ENCODE peak calls at places on chromosomes 11 and 22, in ten cellular contexts. One of them, this sample, is unnamed. For H3K27me3, the result is how much of the 10 kb centered on the place peaks cover.

GRCh38 chr11:30585892-30586250 is 282 bp downstream of the MPPED2 start:
- DNase-seq in brain microvascular endothelial cell: no peak
- DNase-seq in fibroblast of lung: no peak
- DNase-seq in lower lobe of right lung: peak
- DNase-seq in thoracic aorta: no peak
- DNase-seq in heart right ventricle: peak
- DNase-seq in body of pancreas: peak
- DNase-seq in GM23338: peak
- DNase-seq in psoas muscle: peak
- DNase-seq in hepatocyte: peak
- DNase-seq in this sample: no peak

GRCh38 chr11:61022311-61023085 is 51.0 kb downstream of the CD6 start:
- DNase-seq in brain microvascular endothelial cell: no peak
- DNase-seq in fibroblast of lung: no peak
- DNase-seq in lower lobe of right lung: no peak
- DNase-seq in thoracic aorta: no peak
- DNase-seq in heart right ventricle: no peak
- DNase-seq in body of pancreas: no peak
- DNase-seq in GM23338: no peak
- DNase-seq in psoas muscle: no peak
- DNase-seq in hepatocyte: no peak
- DNase-seq in this sample: no peak

GRCh38 chr11:86180415-86180814 is 64.1 kb upstream of the EED start:
- DNase-seq in brain microvascular endothelial cell: no peak
- DNase-seq in fibroblast of lung: no peak
- DNase-seq in lower lobe of right lung: no peak
- DNase-seq in thoracic aorta: no peak
- DNase-seq in heart right ventricle: no peak
- DNase-seq in body of pancreas: no peak
- DNase-seq in GM23338: no peak
- DNase-seq in psoas muscle: no peak
- DNase-seq in hepatocyte: no peak
- DNase-seq in this sample: no peak

GRCh38 chr11:61023086-61024035 is 51.9 kb downstream of the CD6 start:
- DNase-seq in brain microvascular endothelial cell: no peak
- DNase-seq in fibroblast of lung: no peak
- DNase-seq in lower lobe of right lung: no peak
- DNase-seq in thoracic aorta: no peak
- DNase-seq in heart right ventricle: no peak
- DNase-seq in body of pancreas: no peak
- DNase-seq in GM23338: no peak
- DNase-seq in psoas muscle: no peak
- DNase-seq in hepatocyte: no peak
- DNase-seq in this sample: no peak

GRCh38 chr11:7089328-7090251 is 792 bp downstream of the RBMXL2 start:
- DNase-seq in brain microvascular endothelial cell: no peak
- DNase-seq in fibroblast of lung: no peak
- DNase-seq in lower lobe of right lung: no peak
- DNase-seq in thoracic aorta: no peak
- DNase-seq in heart right ventricle: no peak
- DNase-seq in body of pancreas: no peak
- DNase-seq in GM23338: no peak
- DNase-seq in psoas muscle: peak
- DNase-seq in hepatocyte: no peak
- DNase-seq in this sample: no peak

GRCh38 chr11:70641366-70641765 is 243.0 kb downstream of the CTTN start:
- DNase-seq in brain microvascular endothelial cell: no peak
- DNase-seq in fibroblast of lung: no peak
- DNase-seq in lower lobe of right lung: no peak
- DNase-seq in thoracic aorta: no peak
- DNase-seq in heart right ventricle: no peak
- DNase-seq in body of pancreas: no peak
- DNase-seq in GM23338: no peak
- DNase-seq in psoas muscle: no peak
- DNase-seq in hepatocyte: peak
- DNase-seq in this sample: no peak

GRCh38 chr11:76380161-76380976 is 563 bp downstream of the THAP12 start:
- DNase-seq in brain microvascular endothelial cell: peak
- DNase-seq in fibroblast of lung: peak
- DNase-seq in lower lobe of right lung: peak
- DNase-seq in thoracic aorta: no peak
- DNase-seq in heart right ventricle: peak
- DNase-seq in body of pancreas: no peak
- DNase-seq in GM23338: peak
- DNase-seq in psoas muscle: peak
- DNase-seq in hepatocyte: no peak
- DNase-seq in this sample: no peak

GRCh38 chr22:23790819-23791736 is 4.3 kb downstream of the SMARCB1 start:
- DNase-seq in brain microvascular endothelial cell: no peak
- DNase-seq in fibroblast of lung: peak
- DNase-seq in lower lobe of right lung: peak
- DNase-seq in thoracic aorta: no peak
- DNase-seq in heart right ventricle: peak
- DNase-seq in body of pancreas: no peak
- DNase-seq in GM23338: no peak
- DNase-seq in psoas muscle: no peak
- DNase-seq in hepatocyte: peak
- DNase-seq in this sample: peak

GRCh38 chr11:47376543-47377371 is 1.6 kb downstream of the SPI1 start:
- DNase-seq in brain microvascular endothelial cell: no peak
- DNase-seq in fibroblast of lung: no peak
- DNase-seq in lower lobe of right lung: peak
- DNase-seq in thoracic aorta: no peak
- DNase-seq in heart right ventricle: no peak
- DNase-seq in body of pancreas: peak
- DNase-seq in GM23338: peak
- DNase-seq in psoas muscle: peak
- DNase-seq in hepatocyte: no peak
- DNase-seq in this sample: no peak

GRCh38 chr22:27990879-27991278 is 71.8 kb upstream of the PITPNB start:
- DNase-seq in brain microvascular endothelial cell: no peak
- DNase-seq in fibroblast of lung: no peak
- DNase-seq in lower lobe of right lung: peak
- DNase-seq in thoracic aorta: no peak
- DNase-seq in heart right ventricle: peak
- DNase-seq in body of pancreas: peak
- DNase-seq in GM23338: peak
- DNase-seq in psoas muscle: peak
- DNase-seq in hepatocyte: peak
- DNase-seq in this sample: no peak

GRCh38 chr11:73415854-73416615 is 39.8 kb downstream of the RELT start:
- DNase-seq in brain microvascular endothelial cell: no peak
- DNase-seq in fibroblast of lung: peak
- DNase-seq in lower lobe of right lung: no peak
- DNase-seq in thoracic aorta: no peak
- DNase-seq in heart right ventricle: no peak
- DNase-seq in body of pancreas: no peak
- DNase-seq in GM23338: no peak
- DNase-seq in psoas muscle: no peak
- DNase-seq in hepatocyte: no peak
- DNase-seq in this sample: peak

GRCh38 chr11:123351375-123351774 is 78.7 kb upstream of the GRAMD1B start:
- DNase-seq in brain microvascular endothelial cell: no peak
- DNase-seq in fibroblast of lung: no peak
- DNase-seq in lower lobe of right lung: no peak
- DNase-seq in thoracic aorta: no peak
- DNase-seq in heart right ventricle: peak
- DNase-seq in body of pancreas: no peak
- DNase-seq in GM23338: peak
- DNase-seq in psoas muscle: no peak
- DNase-seq in hepatocyte: peak
- DNase-seq in this sample: no peak

GRCh38 chr22:41435560-41435959 is 11.0 kb downstream of the TOB2 start:
- DNase-seq in brain microvascular endothelial cell: no peak
- DNase-seq in fibroblast of lung: no peak
- DNase-seq in lower lobe of right lung: no peak
- DNase-seq in thoracic aorta: no peak
- DNase-seq in heart right ventricle: no peak
- DNase-seq in body of pancreas: no peak
- DNase-seq in GM23338: no peak
- DNase-seq in psoas muscle: no peak
- DNase-seq in hepatocyte: no peak
- DNase-seq in this sample: no peak

GRCh38 chr11:117851091-117851490 is 25.4 kb downstream of the FXYD6 start:
- DNase-seq in brain microvascular endothelial cell: peak
- DNase-seq in fibroblast of lung: peak
- DNase-seq in lower lobe of right lung: no peak
- DNase-seq in thoracic aorta: no peak
- DNase-seq in heart right ventricle: no peak
- DNase-seq in body of pancreas: no peak
- DNase-seq in GM23338: peak
- DNase-seq in psoas muscle: no peak
- DNase-seq in hepatocyte: no peak
- DNase-seq in this sample: no peak

DNA sequence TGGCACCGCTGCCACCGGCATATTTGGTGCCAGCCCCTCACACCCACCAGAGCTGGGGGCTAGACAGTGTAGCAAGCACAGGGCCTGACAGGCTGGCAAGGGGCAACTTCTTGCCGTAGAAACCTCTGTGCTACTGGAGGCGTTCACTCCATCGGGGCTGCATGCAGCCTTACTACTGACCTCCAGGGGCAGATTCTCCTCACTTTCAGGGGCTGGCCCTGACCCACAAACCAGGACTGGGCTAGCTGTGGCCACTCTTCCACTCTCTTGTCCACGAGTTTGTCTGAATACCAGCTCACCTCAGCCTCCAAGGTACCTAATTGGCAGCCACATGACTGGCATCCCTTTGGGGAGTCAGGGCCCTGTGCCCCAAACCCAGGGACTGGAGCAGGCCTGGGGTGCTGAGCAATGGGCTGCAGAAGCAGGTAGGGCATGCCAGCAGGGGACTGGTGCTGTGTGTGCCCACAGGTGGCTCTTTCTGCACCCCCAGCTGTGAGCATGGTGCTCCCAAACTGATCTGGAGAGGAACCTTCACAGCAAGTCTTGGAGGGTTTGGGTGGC is 2.1 kb upstream of the LMO1 start:
- DNase-seq in brain microvascular endothelial cell: no peak
- DNase-seq in fibroblast of lung: no peak
- DNase-seq in lower lobe of right lung: peak
- DNase-seq in thoracic aorta: no peak
- DNase-seq in heart right ventricle: no peak
- DNase-seq in body of pancreas: no peak
- DNase-seq in GM23338: peak
- DNase-seq in psoas muscle: no peak
- DNase-seq in hepatocyte: no peak
- DNase-seq in this sample: no peak
- TF ChIP-seq CTCF in brain microvascular endothelial cell: peak
- TF ChIP-seq CTCF in fibroblast of lung: no peak
- TF ChIP-seq CTCF in lower lobe of right lung: no peak
- TF ChIP-seq CTCF in thoracic aorta: no peak
- TF ChIP-seq CTCF in heart right ventricle: peak
- TF ChIP-seq CTCF in body of pancreas: peak
- TF ChIP-seq CTCF in GM23338: peak
- TF ChIP-seq CTCF in psoas muscle: no peak
- TF ChIP-seq CTCF in hepatocyte: no peak
- TF ChIP-seq CTCF in this sample: no peak

DNA sequence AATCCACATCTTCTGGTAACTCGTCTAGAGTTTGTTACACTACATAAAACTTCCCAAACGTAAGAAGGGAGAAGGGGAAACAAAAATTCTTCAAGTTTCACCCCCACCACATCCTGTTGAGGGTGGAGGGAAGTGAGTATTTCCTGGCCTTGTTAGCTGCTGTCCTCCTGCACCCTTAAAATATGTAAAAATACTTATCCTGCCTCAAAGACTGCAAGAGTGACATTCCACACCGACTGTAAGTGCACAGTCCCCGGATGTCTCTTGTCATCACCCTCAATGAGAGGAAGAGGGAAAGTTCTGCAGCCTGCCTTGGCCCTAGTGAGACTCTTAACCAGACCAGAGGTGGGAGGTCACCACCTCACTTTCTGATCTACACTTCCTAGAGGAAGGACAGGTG is 3.3 kb downstream of the TMEM121B start:
- DNase-seq in brain microvascular endothelial cell: no peak
- DNase-seq in fibroblast of lung: no peak
- DNase-seq in lower lobe of right lung: no peak
- DNase-seq in thoracic aorta: no peak
- DNase-seq in heart right ventricle: no peak
- DNase-seq in body of pancreas: peak
- DNase-seq in GM23338: no peak
- DNase-seq in psoas muscle: no peak
- DNase-seq in hepatocyte: no peak
- DNase-seq in this sample: no peak
- H3K4me3 ChIP-seq in brain microvascular endothelial cell: no peak
- H3K4me3 ChIP-seq in fibroblast of lung: no peak
- H3K4me3 ChIP-seq in lower lobe of right lung: no peak
- H3K4me3 ChIP-seq in thoracic aorta: no peak
- H3K4me3 ChIP-seq in heart right ventricle: no peak
- H3K4me3 ChIP-seq in body of pancreas: no peak
- H3K4me3 ChIP-seq in GM23338: no peak
- H3K4me3 ChIP-seq in psoas muscle: no peak
- H3K4me3 ChIP-seq in hepatocyte: no peak
- H3K4me3 ChIP-seq in this sample: no peak

DNA sequence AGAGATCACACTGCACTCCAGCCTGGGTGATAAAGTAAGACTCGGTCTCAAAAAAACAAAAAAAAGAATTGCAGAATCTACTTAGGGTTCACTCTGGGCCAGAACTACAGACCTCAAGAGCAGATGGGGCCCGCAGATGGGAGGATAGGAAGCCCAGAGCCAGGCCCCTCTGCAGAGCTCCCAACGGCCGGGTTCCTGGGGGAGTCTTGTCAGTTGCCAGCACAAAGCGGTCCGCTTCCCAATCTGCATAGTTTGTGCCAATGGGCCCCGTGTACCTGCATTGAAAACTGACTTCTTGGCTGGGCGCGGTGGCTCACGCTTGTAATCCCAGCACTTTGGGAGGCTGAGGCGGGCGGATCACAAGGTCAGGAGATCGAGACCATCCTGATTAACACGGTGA is 1.7 kb upstream of the CHID1 start:
- DNase-seq in brain microvascular endothelial cell: no peak
- DNase-seq in fibroblast of lung: no peak
- DNase-seq in lower lobe of right lung: no peak
- DNase-seq in thoracic aorta: no peak
- DNase-seq in heart right ventricle: no peak
- DNase-seq in body of pancreas: no peak
- DNase-seq in GM23338: peak
- DNase-seq in psoas muscle: no peak
- DNase-seq in hepatocyte: no peak
- DNase-seq in this sample: no peak
- H3K27me3 ChIP-seq in brain microvascular endothelial cell: under half
- H3K27me3 ChIP-seq in fibroblast of lung: under half
- H3K27me3 ChIP-seq in lower lobe of right lung: under half
- H3K27me3 ChIP-seq in thoracic aorta: under half
- H3K27me3 ChIP-seq in heart right ventricle: under half
- H3K27me3 ChIP-seq in body of pancreas: under half
- H3K27me3 ChIP-seq in GM23338: under half
- H3K27me3 ChIP-seq in psoas muscle: under half
- H3K27me3 ChIP-seq in hepatocyte: under half
- H3K27me3 ChIP-seq in this sample: under half

DNA sequence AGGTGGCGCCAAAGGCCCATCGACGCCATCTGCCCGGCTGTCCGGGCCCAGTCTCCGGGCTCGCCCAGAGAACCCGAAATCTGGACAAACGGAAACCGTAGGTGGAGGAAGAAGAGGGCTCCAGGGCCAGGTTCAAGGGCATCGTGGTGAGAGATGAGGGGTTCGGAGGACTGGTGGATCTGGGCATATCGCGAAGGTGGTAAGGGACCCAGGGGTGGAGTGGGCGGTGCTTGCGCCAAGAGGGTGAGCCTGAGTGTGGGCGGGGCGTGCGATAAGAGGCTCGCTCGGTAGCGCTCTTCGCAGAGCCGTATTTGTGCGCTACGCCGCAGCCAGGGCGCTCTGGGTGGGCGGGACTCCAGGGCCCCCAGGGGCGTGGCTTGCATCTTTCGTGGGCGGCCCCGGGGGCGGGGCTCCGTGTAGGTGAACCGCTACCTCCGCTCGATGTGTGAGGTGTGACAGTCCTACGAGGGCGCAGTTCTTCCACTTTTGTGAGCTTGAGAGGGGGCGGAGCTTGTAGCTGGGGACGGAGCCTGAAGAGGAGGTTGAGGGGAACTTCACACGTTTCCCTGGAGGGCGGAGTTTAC is 4.8 kb downstream of the CD248 start:
- DNase-seq in brain microvascular endothelial cell: peak
- DNase-seq in fibroblast of lung: peak
- DNase-seq in lower lobe of right lung: peak
- DNase-seq in thoracic aorta: peak
- DNase-seq in heart right ventricle: peak
- DNase-seq in body of pancreas: peak
- DNase-seq in GM23338: peak
- DNase-seq in psoas muscle: peak
- DNase-seq in hepatocyte: peak
- DNase-seq in this sample: no peak
- TF ChIP-seq CTCF in brain microvascular endothelial cell: peak
- TF ChIP-seq CTCF in fibroblast of lung: peak
- TF ChIP-seq CTCF in lower lobe of right lung: peak
- TF ChIP-seq CTCF in thoracic aorta: no peak
- TF ChIP-seq CTCF in heart right ventricle: peak
- TF ChIP-seq CTCF in body of pancreas: peak
- TF ChIP-seq CTCF in GM23338: peak
- TF ChIP-seq CTCF in psoas muscle: peak
- TF ChIP-seq CTCF in hepatocyte: peak
- TF ChIP-seq CTCF in this sample: no peak

This sample was measured in BJ.